ENCODE peak calls at places on chromosome 9, in eight cellular contexts. One of them, this sample, is unnamed.

GRCh38 chr9:135326633-135327152 is 152.9 kb upstream of the PPP1R26 start:
- DNase-seq in RPMI8226: peak
- DNase-seq in aorta: peak
- DNase-seq in Peyer's patch: no peak
- DNase-seq in HEK293T: no peak
- DNase-seq in activated T-cell treated with anti-CD3 and anti-CD28 coated beads, Interleukin-2, amount 50 U/mL, for 1 hour: peak
- DNase-seq in upper lobe of right lung: peak
- DNase-seq in substantia nigra: no peak
- DNase-seq in this sample: no peak

GRCh38 chr9:99867968-99868367 is 38.5 kb upstream of the STX17 start:
- DNase-seq in upper lobe of right lung: no peak
- DNase-seq in aorta: no peak
- DNase-seq in substantia nigra: no peak
- DNase-seq in HEK293T: no peak
- DNase-seq in RPMI8226: no peak
- DNase-seq in activated T-cell treated with anti-CD3 and anti-CD28 coated beads, Interleukin-2, amount 50 U/mL, for 1 hour: no peak
- DNase-seq in Peyer's patch: no peak
- DNase-seq in this sample: no peak

GRCh38 chr9:131227112-131228058 is 48.9 kb downstream of the FAM78A start:
- DNase-seq in Peyer's patch: no peak
- DNase-seq in substantia nigra: peak
- DNase-seq in upper lobe of right lung: no peak
- DNase-seq in HEK293T: no peak
- DNase-seq in activated T-cell treated with anti-CD3 and anti-CD28 coated beads, Interleukin-2, amount 50 U/mL, for 1 hour: no peak
- DNase-seq in RPMI8226: no peak
- DNase-seq in aorta: no peak
- DNase-seq in this sample: no peak

GRCh38 chr9:3848445-3849114 is 322.8 kb upstream of the RFX3 start:
- DNase-seq in HEK293T: peak
- DNase-seq in RPMI8226: no peak
- DNase-seq in aorta: no peak
- DNase-seq in upper lobe of right lung: no peak
- DNase-seq in Peyer's patch: no peak
- DNase-seq in substantia nigra: no peak
- DNase-seq in activated T-cell treated with anti-CD3 and anti-CD28 coated beads, Interleukin-2, amount 50 U/mL, for 1 hour: no peak
- DNase-seq in this sample: no peak

GRCh38 chr9:3032898-3033297 is 189.0 kb upstream of the PUM3 start:
- DNase-seq in HEK293T: no peak
- DNase-seq in aorta: no peak
- DNase-seq in substantia nigra: no peak
- DNase-seq in RPMI8226: no peak
- DNase-seq in upper lobe of right lung: no peak
- DNase-seq in activated T-cell treated with anti-CD3 and anti-CD28 coated beads, Interleukin-2, amount 50 U/mL, for 1 hour: no peak
- DNase-seq in Peyer's patch: no peak
- DNase-seq in this sample: no peak

GRCh38 chr9:4490705-4491620 is 695 bp downstream of the SLC1A1 start:
- DNase-seq in RPMI8226: no peak
- DNase-seq in Peyer's patch: no peak
- DNase-seq in aorta: no peak
- DNase-seq in upper lobe of right lung: peak
- DNase-seq in activated T-cell treated with anti-CD3 and anti-CD28 coated beads, Interleukin-2, amount 50 U/mL, for 1 hour: peak
- DNase-seq in HEK293T: no peak
- DNase-seq in substantia nigra: peak
- DNase-seq in this sample: no peak

GRCh38 chr9:37452611-37453010 is 12.6 kb downstream of the ZBTB5 start:
- DNase-seq in substantia nigra: no peak
- DNase-seq in aorta: no peak
- DNase-seq in Peyer's patch: no peak
- DNase-seq in RPMI8226: no peak
- DNase-seq in HEK293T: no peak
- DNase-seq in upper lobe of right lung: no peak
- DNase-seq in activated T-cell treated with anti-CD3 and anti-CD28 coated beads, Interleukin-2, amount 50 U/mL, for 1 hour: no peak
- DNase-seq in this sample: no peak

GRCh38 chr9:71665247-71665646 is 103.1 kb downstream of the CEMIP2 start:
- DNase-seq in RPMI8226: no peak
- DNase-seq in substantia nigra: no peak
- DNase-seq in upper lobe of right lung: no peak
- DNase-seq in Peyer's patch: no peak
- DNase-seq in HEK293T: no peak
- DNase-seq in activated T-cell treated with anti-CD3 and anti-CD28 coated beads, Interleukin-2, amount 50 U/mL, for 1 hour: no peak
- DNase-seq in aorta: no peak
- DNase-seq in this sample: no peak

GRCh38 chr9:134064711-134065110 is 3.1 kb downstream of the BRD3 start:
- DNase-seq in substantia nigra: no peak
- DNase-seq in Peyer's patch: no peak
- DNase-seq in aorta: no peak
- DNase-seq in RPMI8226: no peak
- DNase-seq in activated T-cell treated with anti-CD3 and anti-CD28 coated beads, Interleukin-2, amount 50 U/mL, for 1 hour: no peak
- DNase-seq in HEK293T: no peak
- DNase-seq in upper lobe of right lung: peak
- DNase-seq in this sample: no peak

GRCh38 chr9:121508415-121508814 is 8.8 kb upstream of the GGTA1 start:
- DNase-seq in activated T-cell treated with anti-CD3 and anti-CD28 coated beads, Interleukin-2, amount 50 U/mL, for 1 hour: no peak
- DNase-seq in Peyer's patch: no peak
- DNase-seq in upper lobe of right lung: no peak
- DNase-seq in RPMI8226: no peak
- DNase-seq in substantia nigra: no peak
- DNase-seq in HEK293T: no peak
- DNase-seq in aorta: no peak
- DNase-seq in this sample: no peak

GRCh38 chr9:128125575-128126354 is 1.8 kb downstream of the PTGES2 start:
- DNase-seq in upper lobe of right lung: no peak
- DNase-seq in aorta: peak
- DNase-seq in activated T-cell treated with anti-CD3 and anti-CD28 coated beads, Interleukin-2, amount 50 U/mL, for 1 hour: no peak
- DNase-seq in HEK293T: no peak
- DNase-seq in RPMI8226: no peak
- DNase-seq in substantia nigra: no peak
- DNase-seq in Peyer's patch: no peak
- DNase-seq in this sample: no peak

GRCh38 chr9:22203371-22204138 is 194.4 kb upstream of the CDKN2B start:
- DNase-seq in aorta: no peak
- DNase-seq in upper lobe of right lung: no peak
- DNase-seq in RPMI8226: no peak
- DNase-seq in HEK293T: no peak
- DNase-seq in activated T-cell treated with anti-CD3 and anti-CD28 coated beads, Interleukin-2, amount 50 U/mL, for 1 hour: no peak
- DNase-seq in substantia nigra: no peak
- DNase-seq in Peyer's patch: no peak
- DNase-seq in this sample: no peak

GRCh38 chr9:121736147-121736721 is 84.8 kb downstream of the DAB2IP start:
- DNase-seq in Peyer's patch: peak
- DNase-seq in activated T-cell treated with anti-CD3 and anti-CD28 coated beads, Interleukin-2, amount 50 U/mL, for 1 hour: no peak
- DNase-seq in RPMI8226: no peak
- DNase-seq in aorta: peak
- DNase-seq in HEK293T: no peak
- DNase-seq in substantia nigra: peak
- DNase-seq in upper lobe of right lung: peak
- DNase-seq in this sample: no peak

This sample was measured in NCI-H460.